ENCODE peak calls at places on chromosome 2, in four cellular contexts. T, I, Y and F are unnamed samples.

GRCh38 chr2:80655265-80655664 is 350.7 kb upstream of the LRRTM1 start:
- DNase-seq in Y (no peak), T (no peak), I (no peak), F (no peak)

GRCh38 chr2:236254674-236255073 is 9.5 kb downstream of the ASB18 start:
- DNase-seq in I (no peak), T (no peak), Y (no peak), F (no peak)

GRCh38 chr2:108910541-108911396 is 78.3 kb downstream of the EDAR start:
- DNase-seq in I (no peak), Y (no peak), T (no peak), F (no peak)

GRCh38 chr2:162734287-162734686 is 104.3 kb downstream of the KCNH7 start:
- DNase-seq in Y (no peak), I (no peak), T (no peak), F (no peak)

GRCh38 chr2:205766765-205767359 is 84.6 kb downstream of the NRP2 start:
- DNase-seq in T (peak), I (no peak), Y (no peak), F (peak)

GRCh38 chr2:37447446-37447845 is 103.0 kb downstream of the QPCT start:
- DNase-seq in T (no peak), I (no peak), Y (no peak), F (no peak)

GRCh38 chr2:15956751-15957736 is 16.7 kb downstream of the MYCN start:
- DNase-seq in T (no peak), Y (no peak), I (no peak), F (no peak)

GRCh38 chr2:130798472-130799221 is 38.1 kb upstream of the ARHGEF4 start:
- DNase-seq in T (no peak), Y (no peak), I (no peak), F (no peak)

GRCh38 chr2:106038598-106039375 is 155.3 kb downstream of the UXS1 start:
- DNase-seq in Y (no peak), T (no peak), I (no peak), F (no peak)

GRCh38 chr2:23429036-23429435 is 44.1 kb downstream of the KLHL29 start:
- DNase-seq in T (no peak), Y (no peak), I (no peak), F (no peak)

GRCh38 chr2:239616729-239617128 is 215.9 kb upstream of the HDAC4 start:
- DNase-seq in T (no peak), I (no peak), Y (no peak), F (no peak)

GRCh38 chr2:126971481-126972271 is 73.0 kb downstream of the TEX51 start:
- DNase-seq in I (peak), Y (no peak), T (peak), F (peak)

GRCh38 chr2:47903781-47904447 is 2.4 kb downstream of the FBXO11 start:
- DNase-seq in I (no peak), Y (no peak), T (no peak), F (no peak)

GRCh38 chr2:64910972-64911433 is 78.2 kb upstream of the SLC1A4 start:
- DNase-seq in T (peak), Y (no peak), I (no peak), F (no peak)

GRCh38 chr2:65045651-65046050 is 10.6 kb upstream of the CEP68 start:
- DNase-seq in Y (no peak), T (peak), I (peak), F (no peak)

GRCh38 chr2:75528221-75528977 is 32.3 kb downstream of the EVA1A start:
- DNase-seq in T (no peak), Y (no peak), I (no peak), F (no peak)

GRCh38 chr2:154699560-154699901 is 1.0 kb downstream of the KCNJ3 start:
- DNase-seq in Y (no peak), I (no peak), T (no peak), F (no peak)

GRCh38 chr2:225894240-225894980 is 494.9 kb downstream of the NYAP2 start:
- DNase-seq in I (no peak), Y (no peak), T (no peak), F (peak)

GRCh38 chr2:147082850-147083522 is 761.8 kb upstream of the ACVR2A start:
- DNase-seq in I (peak), Y (peak), T (peak), F (peak)

GRCh38 chr2:52933878-52934277 is 833.7 kb upstream of the CHAC2 start:
- DNase-seq in T (no peak), Y (no peak), I (no peak), F (no peak)

GRCh38 chr2:146239392-146240135 is 1605.3 kb upstream of the ACVR2A start:
- DNase-seq in T (no peak), I (no peak), Y (no peak), F (no peak)

GRCh38 chr2:175577405-175577986 is 396.0 kb upstream of the ATP5MC3 start:
- DNase-seq in Y (no peak), T (no peak), I (no peak), F (no peak)

GRCh38 chr2:1037066-1037465 is 86.4 kb downstream of the SNTG2 start:
- DNase-seq in Y (no peak), T (no peak), I (no peak), F (no peak)

GRCh38 chr2:167480232-167480985 is 592.1 kb downstream of the XIRP2 start:
- DNase-seq in T (no peak), I (no peak), Y (no peak), F (no peak)

GRCh38 chr2:27720004-27720551 is 51.4 kb upstream of the MRPL33 start:
- DNase-seq in Y (no peak), I (no peak), T (peak), F (peak)

GRCh38 chr2:9230051-9230802 is 23.6 kb downstream of the ASAP2 start:
- DNase-seq in Y (no peak), I (no peak), T (no peak), F (no peak)

GRCh38 chr2:169945515-169945914 is 118.3 kb downstream of the UBR3 start:
- DNase-seq in T (no peak), I (no peak), Y (no peak), F (no peak)

GRCh38 chr2:38592951-38593350 is 9.8 kb downstream of the HNRNPLL start:
- DNase-seq in T (no peak), I (no peak), Y (no peak), F (no peak)

GRCh38 chr2:215728504-215729065 is 284.8 kb downstream of the MREG start:
- DNase-seq in Y (peak), T (peak), I (no peak), F (peak)

GRCh38 chr2:216316743-216317142 is 55.5 kb downstream of the MARCHF4 start:
- DNase-seq in Y (no peak), T (no peak), I (no peak), F (no peak)

GRCh38 chr2:187261705-187262104 is 186.3 kb downstream of the CALCRL start:
- DNase-seq in Y (no peak), T (no peak), I (no peak), F (no peak)

GRCh38 chr2:85611217-85611704 is 605 bp downstream of the C2orf68 start:
- DNase-seq in Y (no peak), T (no peak), I (no peak), F (no peak)

GRCh38 chr2:109376115-109376514 is 237.7 kb downstream of the SEPTIN10 start:
- DNase-seq in I (no peak), Y (no peak), T (no peak), F (no peak)

GRCh38 chr2:160045703-160046210 is 16.7 kb downstream of the PLA2R1 start:
- DNase-seq in I (no peak), Y (no peak), T (no peak), F (no peak)

GRCh38 chr2:112921982-112922381 is 11.0 kb downstream of the IL37 start:
- DNase-seq in I (no peak), T (no peak), Y (no peak), F (no peak)
- TF ChIP-seq BRCA1 in I (no peak), T (no peak), Y (no peak), F (no peak)

GRCh38 chr2:234583331-234583730 is 86.5 kb upstream of the ARL4C start:
- DNase-seq in T (no peak), I (no peak), Y (no peak), F (no peak)

GRCh38 chr2:234588054-234588430 is 91.2 kb upstream of the ARL4C start:
- DNase-seq in T (no peak), I (no peak), Y (no peak), F (no peak)

GRCh38 chr2:234592541-234592940 is 95.7 kb upstream of the ARL4C start:
- DNase-seq in I (no peak), T (no peak), Y (no peak), F (no peak)

GRCh38 chr2:234590076-234590475 is 93.2 kb upstream of the ARL4C start:
- DNase-seq in Y (no peak), T (no peak), I (no peak), F (no peak)

DNA sequence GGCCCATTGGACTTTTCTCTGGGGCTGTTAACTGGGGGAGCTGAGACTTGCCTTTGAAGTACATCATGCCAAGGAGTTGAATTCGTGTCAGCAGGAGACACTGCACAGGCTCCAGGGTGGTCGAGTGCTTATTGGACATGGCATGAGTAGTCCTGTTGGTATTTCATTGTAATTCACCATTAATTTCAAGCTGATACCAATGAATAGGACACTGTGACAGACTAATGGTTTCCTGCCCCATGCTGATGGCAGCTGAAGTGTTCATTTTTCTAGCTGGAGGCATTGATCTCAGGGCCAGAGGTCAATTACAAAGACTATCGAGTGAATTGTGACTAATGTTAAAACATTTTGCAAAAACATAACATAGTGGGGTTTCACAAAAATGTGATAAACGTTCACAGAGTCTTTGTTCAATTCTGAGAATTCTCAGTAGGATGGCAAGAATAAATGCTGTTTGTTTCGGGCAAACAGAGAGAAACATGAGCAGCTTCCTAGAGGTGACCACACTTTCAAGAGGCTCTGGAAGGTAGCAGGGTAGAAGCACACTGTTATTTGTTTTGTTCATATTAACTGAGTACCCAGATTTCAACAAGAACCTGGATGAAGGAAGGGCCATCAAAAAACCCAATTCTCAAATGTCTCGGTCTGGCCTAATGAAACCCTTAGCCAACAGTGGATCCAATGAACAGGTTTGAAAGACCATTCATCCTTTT is 90.6 kb upstream of the ARL4C start:
- DNase-seq in Y (no peak), I (no peak), T (no peak), F (no peak)
- TF ChIP-seq BRCA1 in Y (no peak), I (no peak), T (no peak), F (no peak)

GRCh38 chr2:43415582-43415981 is 180.3 kb downstream of the THADA start:
- DNase-seq in T (no peak), I (no peak), Y (no peak), F (no peak)
- TF ChIP-seq BRCA1 in T (no peak), I (no peak), Y (no peak), F (no peak)

DNA sequence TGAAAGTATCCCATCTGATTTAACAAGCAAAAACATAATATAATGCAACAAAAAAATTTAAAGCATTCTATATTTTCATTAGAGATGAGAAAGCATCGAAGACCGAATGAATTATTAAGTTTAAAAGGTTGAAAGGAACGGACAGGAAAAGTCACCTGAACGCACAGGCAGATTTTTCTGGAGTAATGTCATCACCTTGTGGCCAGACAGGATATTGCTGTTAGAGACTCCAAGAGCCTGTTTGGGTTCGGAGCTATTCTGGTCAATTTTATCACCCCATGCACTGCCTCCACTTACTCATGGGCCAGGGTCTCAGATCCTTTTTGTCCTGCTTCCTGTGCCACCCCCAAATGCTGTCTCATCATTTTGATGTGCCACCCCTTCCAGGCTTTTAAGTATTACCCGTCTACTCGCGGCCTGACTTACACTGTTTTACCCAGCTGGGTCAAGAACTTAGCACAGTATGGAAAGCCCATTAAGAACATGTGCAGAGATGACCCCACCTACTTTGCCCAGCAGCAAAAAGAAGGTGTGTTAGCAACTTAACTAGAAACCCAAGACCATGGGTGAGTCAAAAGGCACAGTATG is 27.3 kb downstream of the GKN2 start:
- DNase-seq in T (peak), Y (peak), I (no peak), F (peak)
- TF ChIP-seq BRCA1 in T (no peak), Y (no peak), I (no peak), F (no peak)

GRCh38 chr2:178521304-178522150 is 41.3 kb downstream of the PLEKHA3 start:
- DNase-seq in T (no peak), I (no peak), Y (no peak), F (no peak)
- TF ChIP-seq BRCA1 in T (no peak), I (no peak), Y (no peak), F (no peak)

GRCh38 chr2:129767346-129767745 is 212.1 kb upstream of the RAB6C start:
- DNase-seq in I (no peak), T (no peak), Y (no peak), F (no peak)
- TF ChIP-seq BRCA1 in I (no peak), T (no peak), Y (no peak), F (no peak)

GRCh38 chr2:150676747-150677382 is 189.4 kb upstream of the RND3 start:
- DNase-seq in T (no peak), I (no peak), Y (no peak), F (no peak)

GRCh38 chr2:150679456-150680120 is 192.1 kb upstream of the RND3 start:
- DNase-seq in Y (no peak), I (no peak), T (no peak), F (no peak)

GRCh38 chr2:150677561-150677960 is 190.1 kb upstream of the RND3 start:
- DNase-seq in Y (no peak), T (no peak), I (no peak), F (no peak)

GRCh38 chr2:150686391-150686790 is 198.9 kb upstream of the RND3 start:
- DNase-seq in T (no peak), Y (no peak), I (no peak), F (no peak)

GRCh38 chr2:150681120-150681796 is 193.8 kb upstream of the RND3 start:
- DNase-seq in I (no peak), Y (no peak), T (no peak), F (no peak)
- TF ChIP-seq BRCA1 in I (no peak), Y (no peak), T (no peak), F (no peak)

GRCh38 chr2:12897181-12897580 is 180.4 kb downstream of the TRIB2 start:
- DNase-seq in Y (no peak), T (no peak), I (no peak), F (no peak)
- TF ChIP-seq BRCA1 in Y (no peak), T (no peak), I (no peak), F (no peak)